ENCODE peak calls at places on chromosomes 12 and 14, in nine cellular contexts. A is epithelial cell of esophagus, L is fibroblast of pulmonary artery, D is GM12865, K is lower leg skin, E is lung, P is cardiac fibroblast, H is cardiac muscle cell, R is esophagus muscularis mucosa. Z is an unnamed sample.

GRCh38 chr12:2779281-2779680 is 15.5 kb upstream of the FKBP4 start:
- DNase-seq in A (peak), L (no peak), D (no peak), K (no peak), E (no peak), P (no peak), H (no peak), R (no peak), Z (no peak)

GRCh38 chr14:52189330-52189729 is 78.2 kb upstream of the PTGDR start:
- DNase-seq in A (no peak), L (no peak), D (no peak), K (no peak), E (no peak), P (no peak), H (no peak), R (no peak), Z (peak)

GRCh38 chr12:123153906-123154305 is 3.0 kb upstream of the PITPNM2 start:
- DNase-seq in A (no peak), L (no peak), D (no peak), K (no peak), E (no peak), P (no peak), H (no peak), R (no peak), Z (no peak)

GRCh38 chr14:92247347-92247746 is 75.6 kb upstream of the SLC24A4 start:
- DNase-seq in A (no peak), L (no peak), D (no peak), K (no peak), E (no peak), P (peak), H (no peak), R (no peak), Z (no peak)

GRCh38 chr12:92218394-92219077 is 72.9 kb upstream of the BTG1 start:
- DNase-seq in A (no peak), L (peak), D (peak), K (no peak), E (no peak), P (no peak), H (no peak), R (no peak), Z (no peak)

GRCh38 chr14:29627141-29627540 is 300.5 kb downstream of the PRKD1 start:
- DNase-seq in A (peak), L (no peak), D (no peak), K (no peak), E (no peak), P (peak), H (no peak), R (no peak), Z (peak)

GRCh38 chr12:122064780-122065588 is 13.6 kb upstream of the MLXIP start:
- DNase-seq in A (peak), L (peak), D (no peak), K (no peak), E (no peak), P (peak), H (peak), R (no peak), Z (peak)

GRCh38 chr12:10753066-10753465 is 29.9 kb upstream of the YBX3 start:
- DNase-seq in A (peak), L (peak), D (no peak), K (no peak), E (no peak), P (peak), H (no peak), R (no peak), Z (peak)

GRCh38 chr14:73058923-73059311 is 583 bp downstream of the RBM25 start:
- DNase-seq in A (peak), L (no peak), D (no peak), K (peak), E (peak), P (peak), H (peak), R (peak), Z (peak)

GRCh38 chr12:11228268-11228879 is 41.1 kb downstream of the PRB3 start:
- DNase-seq in A (peak), L (peak), D (peak), K (no peak), E (peak), P (peak), H (peak), R (no peak), Z (peak)

GRCh38 chr14:99589031-99589441 is 15.0 kb downstream of the CCDC85C start:
- DNase-seq in A (no peak), L (no peak), D (no peak), K (no peak), E (no peak), P (no peak), H (no peak), R (no peak), Z (no peak)

GRCh38 chr12:87025976-87026375 is 769.8 kb upstream of the MGAT4C start:
- DNase-seq in A (no peak), L (no peak), D (no peak), K (no peak), E (no peak), P (no peak), H (no peak), R (no peak), Z (peak)

GRCh38 chr12:20272801-20273200 is 95.5 kb upstream of the PDE3A start:
- DNase-seq in A (no peak), L (peak), D (no peak), K (no peak), E (no peak), P (peak), H (no peak), R (no peak), Z (peak)

GRCh38 chr14:72812292-72812851 is 81.5 kb downstream of the DPF3 start:
- DNase-seq in A (peak), L (no peak), D (no peak), K (no peak), E (peak), P (no peak), H (peak), R (no peak), Z (no peak)

GRCh38 chr14:100692256-100692655 is 34.4 kb upstream of the DLK1 start:
- DNase-seq in A (no peak), L (no peak), D (no peak), K (no peak), E (no peak), P (no peak), H (no peak), R (no peak), Z (no peak)

GRCh38 chr14:42944284-42944683 is 1337.6 kb downstream of the LRFN5 start:
- DNase-seq in A (no peak), L (peak), D (no peak), K (no peak), E (no peak), P (peak), H (no peak), R (no peak), Z (peak)

GRCh38 chr14:100308112-100308792 is 2.0 kb upstream of the SLC25A29 start:
- DNase-seq in A (peak), L (no peak), D (no peak), K (no peak), E (no peak), P (no peak), H (no peak), R (no peak), Z (no peak)

GRCh38 chr14:23130875-23131274 is 11.8 kb upstream of the CEBPE start:
- DNase-seq in A (no peak), L (peak), D (no peak), K (no peak), E (peak), P (no peak), H (no peak), R (no peak), Z (no peak)

GRCh38 chr12:30994274-30994673 is 67.7 kb downstream of the TSPAN11 start:
- DNase-seq in A (no peak), L (no peak), D (no peak), K (no peak), E (no peak), P (no peak), H (no peak), R (no peak), Z (no peak)

GRCh38 chr14:50342211-50343080 is 30.3 kb downstream of the DMAC2L start:
- DNase-seq in A (peak), L (peak), D (peak), K (peak), E (no peak), P (peak), H (peak), R (peak), Z (peak)

GRCh38 chr12:29167410-29167809 is 18.3 kb downstream of the FAR2 start:
- DNase-seq in A (no peak), L (no peak), D (no peak), K (no peak), E (no peak), P (no peak), H (no peak), R (no peak), Z (no peak)

GRCh38 chr14:92039073-92039719 is 663 bp downstream of the TRIP11 start:
- DNase-seq in A (peak), L (peak), D (peak), K (peak), E (no peak), P (peak), H (peak), R (peak), Z (peak)

GRCh38 chr12:120466560-120467315 is 2.8 kb downstream of the SRSF9 start:
- DNase-seq in A (peak), L (peak), D (peak), K (no peak), E (no peak), P (peak), H (peak), R (no peak), Z (peak)
- TF ChIP-seq CTCF in A (peak), L (peak), D (peak), K (no peak), E (peak), P (peak), H (peak), R (peak), Z (peak)

GRCh38 chr14:34229140-34229539 is 232.9 kb downstream of the SPTSSA start:
- DNase-seq in A (no peak), L (no peak), D (peak), K (no peak), E (no peak), P (no peak), H (no peak), R (no peak), Z (no peak)

GRCh38 chr14:34232790-34233189 is 229.2 kb downstream of the SPTSSA start:
- DNase-seq in A (peak), L (no peak), D (no peak), K (no peak), E (no peak), P (no peak), H (no peak), R (peak), Z (no peak)

GRCh38 chr14:34231626-34232025 is 230.4 kb downstream of the SPTSSA start:
- DNase-seq in A (no peak), L (no peak), D (no peak), K (peak), E (no peak), P (peak), H (no peak), R (peak), Z (no peak)

GRCh38 chr14:34227834-34228662 is 234.0 kb downstream of the SPTSSA start:
- DNase-seq in A (peak), L (peak), D (peak), K (peak), E (peak), P (peak), H (peak), R (no peak), Z (peak)

GRCh38 chr14:34228663-34229001 is 233.4 kb downstream of the SPTSSA start:
- DNase-seq in A (no peak), L (no peak), D (no peak), K (no peak), E (no peak), P (no peak), H (no peak), R (no peak), Z (no peak)
- H3K4me3 ChIP-seq in A (no peak), L (no peak), D (no peak), K (no peak), E (no peak), P (no peak), H (no peak), R (no peak), Z (no peak)

DNA sequence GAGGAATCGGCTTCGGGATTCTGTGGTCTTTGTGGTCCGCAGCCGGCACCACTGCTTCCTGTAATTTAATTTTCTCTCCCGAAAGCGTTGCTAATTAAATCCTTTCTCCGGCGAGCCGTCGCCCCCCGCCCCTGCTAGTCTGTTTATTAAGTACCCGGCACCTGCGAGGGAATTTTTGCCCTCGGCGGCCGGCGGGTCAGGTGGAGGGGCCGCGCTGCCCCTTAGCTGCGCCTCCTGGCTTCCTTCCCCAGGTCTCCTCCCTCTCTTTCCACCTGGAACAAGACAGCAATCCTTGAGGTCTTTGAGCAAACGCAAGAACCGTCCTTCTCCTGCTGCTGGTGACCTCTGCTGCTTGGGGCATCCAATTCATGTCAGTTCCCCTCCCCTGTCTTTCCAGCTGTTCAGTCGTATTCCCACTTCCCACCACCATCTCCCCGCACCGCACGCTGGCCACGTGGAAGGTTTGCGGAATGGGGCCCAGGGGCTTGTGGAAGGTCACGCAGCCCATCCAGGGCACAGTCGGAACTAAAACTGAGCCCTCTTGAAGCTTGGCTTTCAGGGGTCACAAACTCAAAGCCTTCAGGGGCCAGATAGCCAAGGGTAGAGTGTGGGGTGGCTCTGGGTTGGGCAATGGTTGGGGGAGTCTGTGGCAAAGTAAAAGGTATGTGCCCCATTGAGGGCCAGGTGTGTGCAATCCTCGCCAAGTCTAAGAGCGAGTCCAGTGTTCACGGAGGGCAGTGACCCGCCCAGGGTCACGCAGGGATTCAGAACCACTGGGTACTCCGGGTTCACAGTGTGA is 16.1 kb downstream of the ZDHHC22 start:
- DNase-seq in A (no peak), L (no peak), D (no peak), K (no peak), E (no peak), P (no peak), H (no peak), R (no peak), Z (no peak)
- TF ChIP-seq CTCF in A (no peak), L (no peak), D (no peak), K (no peak), E (no peak), P (no peak), H (no peak), R (no peak), Z (no peak)

GRCh38 chr14:21096889-21097615 is 1.4 kb downstream of the ZNF219 start:
- DNase-seq in A (no peak), L (no peak), D (no peak), K (no peak), E (no peak), P (no peak), H (no peak), R (no peak), Z (no peak)
- H3K4me3 ChIP-seq in A (peak), L (peak), D (peak), K (no peak), E (peak), P (no peak), H (peak), R (peak), Z (no peak)

GRCh38 chr14:86961106-86961716 is 1031.8 kb downstream of the GALC start:
- DNase-seq in A (peak), L (peak), D (peak), K (no peak), E (no peak), P (peak), H (peak), R (no peak), Z (no peak)
- TF ChIP-seq CTCF in A (peak), L (peak), D (peak), K (no peak), E (no peak), P (peak), H (no peak), R (no peak), Z (no peak)

GRCh38 chr12:125193376-125193775 is 128.1 kb downstream of the AACS start:
- DNase-seq in A (no peak), L (no peak), D (no peak), K (no peak), E (no peak), P (no peak), H (no peak), R (no peak), Z (no peak)
- H3K4me3 ChIP-seq in A (no peak), L (no peak), D (no peak), K (no peak), E (no peak), P (no peak), H (no peak), R (no peak), Z (no peak)